ENCODE peak calls at places on chromosomes 6 and 20, in six cellular contexts. T, B, Q, H, E and Z are unnamed samples.

GRCh38 chr20:46132705-46133120 is 14.6 kb downstream of the CD40 start:
- DNase-seq in T (peak; percentile 72), B (peak; percentile 91), Q (peak; percentile 59), H (peak; percentile 87), E (peak; percentile 88), Z (peak; percentile 79)

GRCh38 chr6:24950210-24950941 is 14.6 kb upstream of the RIPOR2 start:
- DNase-seq in T (no peak), B (no peak), Q (no peak), H (no peak), E (no peak), Z (no peak)

GRCh38 chr20:2516399-2516798 is 7.7 kb upstream of the ZNF343 start:
- DNase-seq in T (no peak), B (no peak), Q (no peak), H (no peak), E (no peak), Z (no peak)

GRCh38 chr6:150684715-150685459 is 85.2 kb downstream of the PLEKHG1 start:
- DNase-seq in T (no peak), B (no peak), Q (no peak), H (no peak), E (no peak), Z (no peak)

GRCh38 chr6:63637865-63638445 is 2.4 kb downstream of the PHF3 start:
- DNase-seq in T (no peak), B (no peak), Q (no peak), H (no peak), E (no peak), Z (peak; percentile 40)

GRCh38 chr20:31543966-31544598 is 29.8 kb downstream of the HM13 start:
- DNase-seq in T (peak; percentile 52), B (no peak), Q (no peak), H (no peak), E (peak; percentile 69), Z (peak; percentile 97)

GRCh38 chr6:3844097-3844463 is 5.1 kb upstream of the FAM50B start:
- DNase-seq in T (no peak), B (no peak), Q (no peak), H (no peak), E (no peak), Z (peak; percentile 86)

GRCh38 chr20:32505723-32506473 is 79.2 kb downstream of the NOL4L start:
- DNase-seq in T (no peak), B (no peak), Q (peak; percentile 36), H (no peak), E (no peak), Z (no peak)

GRCh38 chr6:8268156-8268555 is 165.8 kb upstream of the EEF1E1 start:
- DNase-seq in T (no peak), B (no peak), Q (no peak), H (no peak), E (no peak), Z (no peak)

GRCh38 chr6:3887150-3887700 is 38.1 kb downstream of the FAM50B start:
- DNase-seq in T (peak; percentile 28), B (no peak), Q (no peak), H (peak; percentile 37), E (no peak), Z (peak; percentile 72)

GRCh38 chr6:37202788-37203491 is 33.0 kb downstream of the PIM1 start:
- DNase-seq in T (no peak), B (no peak), Q (no peak), H (no peak), E (no peak), Z (no peak)

GRCh38 chr20:13302647-13303425 is 81.8 kb downstream of the ISM1 start:
- DNase-seq in T (peak; percentile 15), B (peak; percentile 52), Q (peak; percentile 33), H (peak; percentile 64), E (peak; percentile 61), Z (peak; percentile 60)

GRCh38 chr6:131831886-131832285 is 24.1 kb downstream of the ENPP1 start:
- DNase-seq in T (no peak), B (no peak), Q (no peak), H (no peak), E (no peak), Z (no peak)

GRCh38 chr6:158660331-158660730 is 10.5 kb downstream of the SYTL3 start:
- DNase-seq in T (no peak), B (peak; percentile 34), Q (peak; percentile 49), H (peak; percentile 80), E (peak; percentile 55), Z (peak; percentile 41)

GRCh38 chr6:12014027-12014872 is 2.1 kb downstream of the HIVEP1 start:
- DNase-seq in T (peak; percentile 20), B (no peak), Q (no peak), H (no peak), E (no peak), Z (peak; percentile 73)

GRCh38 chr6:90227693-90228092 is 69.0 kb downstream of the BACH2 start:
- DNase-seq in T (no peak), B (no peak), Q (no peak), H (no peak), E (no peak), Z (peak; percentile 24)

GRCh38 chr6:15793826-15794225 is 131.0 kb upstream of the DTNBP1 start:
- DNase-seq in T (no peak), B (no peak), Q (no peak), H (no peak), E (no peak), Z (no peak)

GRCh38 chr6:38387461-38387860 is 252.3 kb downstream of the BTBD9 start:
- DNase-seq in T (no peak), B (no peak), Q (no peak), H (no peak), E (no peak), Z (peak; percentile 23)

GRCh38 chr6:161411265-161411944 is 137.5 kb upstream of the AGPAT4 start:
- DNase-seq in T (no peak), B (no peak), Q (no peak), H (no peak), E (no peak), Z (peak; percentile 44)

GRCh38 chr6:138310294-138310693 is 67.4 kb upstream of the SMIM28 start:
- DNase-seq in T (no peak), B (no peak), Q (no peak), H (no peak), E (no peak), Z (no peak)

GRCh38 chr6:137332637-137333228 is 113.5 kb upstream of the IFNGR1 start:
- DNase-seq in T (no peak), B (no peak), Q (no peak), H (no peak), E (no peak), Z (peak; percentile 13)

GRCh38 chr6:88666906-88667305 is 296.5 kb downstream of the RNGTT start:
- DNase-seq in T (no peak), B (no peak), Q (no peak), H (no peak), E (no peak), Z (no peak)

GRCh38 chr20:3777381-3777725 is 3.9 kb downstream of the SPEF1 start:
- DNase-seq in T (no peak), B (peak; percentile 35), Q (no peak), H (peak; percentile 70), E (no peak), Z (no peak)
- H3F3A ChIP-seq in T (peaks cover 9% of the 10 kb centered on the region), B (peaks cover 26% of the 10 kb centered on the region), Q (peaks cover 7% of the 10 kb centered on the region), H (peaks cover 12% of the 10 kb centered on the region), E (peaks cover 9% of the 10 kb centered on the region), Z (peaks cover 17% of the 10 kb centered on the region)

GRCh38 chr6:42778072-42778471 is 3.8 kb upstream of the BICRAL start:
- DNase-seq in T (no peak), B (no peak), Q (no peak), H (no peak), E (no peak), Z (no peak)
- H3F3A ChIP-seq in T (peaks cover 32% of the 10 kb centered on the region), B (peaks cover 15% of the 10 kb centered on the region), Q (peaks cover 37% of the 10 kb centered on the region), H (peaks cover 9% of the 10 kb centered on the region), E (peaks cover 23% of the 10 kb centered on the region), Z (peaks cover 14% of the 10 kb centered on the region)

DNA sequence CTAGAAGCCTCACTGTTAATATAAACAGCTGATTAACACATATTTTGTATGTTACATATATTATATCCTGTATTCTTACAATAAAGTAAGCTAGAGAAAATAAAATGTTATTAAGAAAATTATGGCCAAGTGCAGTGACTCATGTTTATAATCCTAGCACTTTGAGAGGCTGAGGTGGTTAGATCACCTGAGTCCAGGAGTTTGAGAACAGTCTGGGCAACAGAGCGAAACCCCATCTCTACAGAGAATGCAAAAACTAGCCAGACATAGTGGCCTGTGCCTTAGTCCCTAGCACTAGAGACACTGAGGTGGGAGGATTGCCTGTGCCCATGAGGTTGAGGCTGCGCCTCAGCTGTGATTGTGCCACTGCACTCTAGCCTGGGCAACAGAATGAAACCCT is 81.9 kb downstream of the NCOA3 start:
- DNase-seq in T (no peak), B (no peak), Q (no peak), H (no peak), E (no peak), Z (no peak)
- H3F3A ChIP-seq in T (peaks cover 76% of the 10 kb centered on the region), B (peaks cover 20% of the 10 kb centered on the region), Q (no peaks in the 10 kb centered on the region), H (no peaks in the 10 kb centered on the region), E (peaks cover 7% of the 10 kb centered on the region), Z (peaks cover under 1% of the 10 kb centered on the region)

DNA sequence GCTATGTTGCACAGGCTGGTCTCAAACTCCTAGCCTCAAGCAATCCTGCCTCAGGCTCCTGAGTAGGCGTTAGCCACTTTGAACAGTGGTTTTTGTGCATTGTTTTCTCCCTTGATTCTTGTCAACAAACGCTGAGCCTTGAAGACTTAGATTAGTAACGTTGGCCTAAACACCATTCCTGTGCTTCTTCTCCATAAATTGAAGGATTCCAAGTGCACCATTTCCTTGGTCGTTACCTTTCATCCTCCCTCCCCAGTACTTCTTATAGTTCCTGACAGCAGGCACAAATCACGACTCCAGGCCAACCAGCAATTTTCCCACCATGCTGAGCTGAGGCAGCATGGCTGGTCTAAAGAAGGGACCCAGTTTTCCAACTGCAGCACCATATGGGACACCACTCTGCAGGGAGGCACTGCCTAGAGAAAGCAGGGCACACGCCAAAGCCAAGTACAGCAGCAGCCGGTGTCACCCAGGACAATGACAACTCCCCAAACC is 8.9 kb downstream of the RPS10 start:
- DNase-seq in T (no peak), B (no peak), Q (no peak), H (no peak), E (no peak), Z (no peak)
- H3F3A ChIP-seq in T (peaks cover 81% of the 10 kb centered on the region), B (peaks cover 79% of the 10 kb centered on the region), Q (peaks cover 37% of the 10 kb centered on the region), H (peaks cover 58% of the 10 kb centered on the region), E (peaks cover 70% of the 10 kb centered on the region), Z (peaks cover 84% of the 10 kb centered on the region)